ENCODE peak calls at places on chromosomes 16 and 17, in six cellular contexts. N, M, U, E, Y and F are unnamed samples.

GRCh38 chr16:9706217-9706616 is 476.0 kb downstream of the GRIN2A start:
- DNase-seq in N (peak), M (no peak), U (no peak), E (no peak), Y (no peak), F (no peak)

GRCh38 chr16:81703177-81704155 is 75.6 kb upstream of the PLCG2 start:
- DNase-seq in N (peak), M (peak), U (no peak), E (no peak), Y (no peak), F (no peak)

GRCh38 chr16:67013823-67014640 is 14.9 kb upstream of the CBFB start:
- DNase-seq in N (peak), M (peak), U (peak), E (peak), Y (peak), F (peak)

GRCh38 chr17:73305845-73306836 is 5.7 kb downstream of the CDC42EP4 start:
- DNase-seq in N (no peak), M (no peak), U (no peak), E (no peak), Y (no peak), F (no peak)

GRCh38 chr16:23514381-23515152 is 4.3 kb upstream of the GGA2 start:
- DNase-seq in N (no peak), M (no peak), U (no peak), E (no peak), Y (no peak), F (no peak)

GRCh38 chr16:56343661-56344517 is 81.5 kb downstream of the AMFR start:
- DNase-seq in N (no peak), M (no peak), U (no peak), E (no peak), Y (peak), F (no peak)

GRCh38 chr16:85796599-85796998 is 2.7 kb downstream of the EMC8 start:
- DNase-seq in N (no peak), M (no peak), U (no peak), E (no peak), Y (no peak), F (no peak)

GRCh38 chr17:39608601-39609000 is 881 bp upstream of the NEUROD2 start:
- DNase-seq in N (no peak), M (no peak), U (no peak), E (no peak), Y (no peak), F (no peak)

GRCh38 chr16:67666538-67667433 is at the start of the genes C16orf86 and ENKD1:
- DNase-seq in N (peak), M (peak), U (peak), E (peak), Y (peak), F (peak)

GRCh38 chr16:83045790-83046189 is 419.0 kb downstream of the CDH13 start:
- DNase-seq in N (no peak), M (no peak), U (no peak), E (no peak), Y (no peak), F (no peak)

GRCh38 chr17:38341035-38341721 is 2.6 kb downstream of the GPR179 start:
- DNase-seq in N (no peak), M (no peak), U (no peak), E (no peak), Y (peak), F (no peak)

GRCh38 chr17:41532947-41533570 is 5.0 kb upstream of the KRT19 start:
- DNase-seq in N (no peak), M (peak), U (no peak), E (no peak), Y (no peak), F (no peak)

GRCh38 chr17:41613277-41614082 is 913 bp upstream of the KRT16 start:
- DNase-seq in N (no peak), M (no peak), U (no peak), E (no peak), Y (no peak), F (no peak)

GRCh38 chr17:72284806-72285205 is 164.0 kb downstream of the SOX9 start:
- DNase-seq in N (no peak), M (no peak), U (no peak), E (no peak), Y (no peak), F (no peak)

GRCh38 chr16:54554581-54554980 is 268.0 kb upstream of the IRX3 start:
- DNase-seq in N (no peak), M (no peak), U (no peak), E (no peak), Y (no peak), F (no peak)

GRCh38 chr17:40542562-40543411 is 22.5 kb downstream of the CCR7 start:
- DNase-seq in N (peak), M (peak), U (peak), E (peak), Y (peak), F (peak)

GRCh38 chr16:28473714-28474265 is 1.7 kb upstream of the NPIPB7 start:
- DNase-seq in N (no peak), M (no peak), U (no peak), E (peak), Y (no peak), F (no peak)

GRCh38 chr17:67256075-67256732 is 11.2 kb upstream of the HELZ start:
- DNase-seq in N (no peak), M (no peak), U (no peak), E (no peak), Y (no peak), F (no peak)

GRCh38 chr17:42050360-42051012 is at the start of gene C17orf113:
- DNase-seq in N (peak), M (peak), U (peak), E (peak), Y (peak), F (peak)

GRCh38 chr17:78384479-78385175 is 6.2 kb downstream of the PGS1 start:
- DNase-seq in N (no peak), M (no peak), U (no peak), E (no peak), Y (no peak), F (no peak)

GRCh38 chr16:78483124-78483992 is 383.9 kb downstream of the WWOX start:
- DNase-seq in N (no peak), M (no peak), U (no peak), E (no peak), Y (no peak), F (no peak)

GRCh38 chr17:40023590-40024292 is 8.5 kb downstream of the CSF3 start:
- DNase-seq in N (no peak), M (peak), U (no peak), E (no peak), Y (peak), F (no peak)

GRCh38 chr16:11389631-11390565 is 44.6 kb downstream of the RMI2 start:
- DNase-seq in N (no peak), M (no peak), U (no peak), E (no peak), Y (peak), F (no peak)

GRCh38 chr17:83012873-83013778 is 66.3 kb upstream of the METRNL start:
- DNase-seq in N (peak), M (no peak), U (no peak), E (no peak), Y (no peak), F (no peak)

GRCh38 chr17:4003501-4004421 is 39.5 kb upstream of the ATP2A3 start:
- DNase-seq in N (peak), M (no peak), U (no peak), E (no peak), Y (peak), F (no peak)

GRCh38 chr17:18280239-18280638 is 19.8 kb downstream of the MIEF2 start:
- DNase-seq in N (no peak), M (peak), U (no peak), E (no peak), Y (no peak), F (no peak)

GRCh38 chr16:24208710-24209109 is 47.4 kb upstream of the CACNG3 start:
- DNase-seq in N (no peak), M (no peak), U (no peak), E (no peak), Y (no peak), F (no peak)

GRCh38 chr17:71145486-71145885 is 975.3 kb upstream of the SOX9 start:
- DNase-seq in N (peak), M (no peak), U (no peak), E (no peak), Y (no peak), F (no peak)

GRCh38 chr16:70754874-70755600 is 45.9 kb downstream of the VAC14 start:
- DNase-seq in N (no peak), M (no peak), U (no peak), E (no peak), Y (no peak), F (no peak)

GRCh38 chr17:63437287-63438091 is 8.6 kb downstream of the CYB561 start:
- DNase-seq in N (no peak), M (no peak), U (peak), E (no peak), Y (peak), F (no peak)

GRCh38 chr16:25063865-25064264 is 47.7 kb upstream of the LCMT1 start:
- DNase-seq in N (peak), M (no peak), U (no peak), E (no peak), Y (no peak), F (no peak)

GRCh38 chr17:16516594-16517018 is 24.6 kb upstream of the LRRC75A start:
- DNase-seq in N (peak), M (peak), U (no peak), E (no peak), Y (no peak), F (no peak)

GRCh38 chr16:64311241-64311640 is 810.6 kb downstream of the CDH11 start:
- DNase-seq in N (peak), M (no peak), U (no peak), E (no peak), Y (no peak), F (no peak)

GRCh38 chr17:74010903-74011302 is 192.6 kb upstream of the RPL38 start:
- DNase-seq in N (no peak), M (no peak), U (no peak), E (no peak), Y (no peak), F (no peak)

GRCh38 chr17:27479838-27480237 is 23.6 kb downstream of the KSR1 start:
- DNase-seq in N (no peak), M (no peak), U (no peak), E (no peak), Y (no peak), F (no peak)

GRCh38 chr17:27478901-27479531 is 22.8 kb downstream of the KSR1 start:
- DNase-seq in N (no peak), M (no peak), U (no peak), E (no peak), Y (no peak), F (no peak)

GRCh38 chr17:27477971-27478684 is 21.9 kb downstream of the KSR1 start:
- DNase-seq in N (no peak), M (no peak), U (no peak), E (no peak), Y (no peak), F (no peak)

GRCh38 chr17:27480699-27481098 is 24.5 kb downstream of the KSR1 start:
- DNase-seq in N (no peak), M (no peak), U (no peak), E (no peak), Y (no peak), F (no peak)

GRCh38 chr17:27481327-27481726 is 25.1 kb downstream of the KSR1 start:
- DNase-seq in N (no peak), M (no peak), U (no peak), E (peak), Y (no peak), F (peak)
- H3K4me3 ChIP-seq in N (no peak), M (no peak), U (no peak), E (no peak), Y (no peak), F (no peak)

DNA sequence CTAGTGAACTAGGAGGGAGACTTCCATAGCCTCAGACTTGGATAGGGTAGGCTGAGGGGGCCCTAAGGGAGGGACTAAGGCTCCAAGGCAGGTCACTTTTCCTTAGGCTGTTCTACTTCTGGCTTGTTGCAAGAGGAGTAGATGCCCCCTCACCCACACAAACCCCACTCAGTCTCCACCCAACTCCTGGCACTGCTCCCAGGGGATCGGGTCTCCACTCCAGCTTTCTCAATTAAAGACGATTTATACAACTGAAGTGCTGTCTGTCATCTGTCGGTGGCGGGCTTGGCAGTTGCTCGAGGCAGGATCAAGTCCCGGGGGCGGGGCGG is 215 bp upstream of the CHRNB1 start:
- DNase-seq in N (no peak), M (no peak), U (peak), E (no peak), Y (no peak), F (no peak)
- H3K4me3 ChIP-seq in N (no peak), M (peak), U (peak), E (no peak), Y (peak), F (no peak)

GRCh38 chr16:15489016-15489415 is 54.6 kb downstream of the BMERB1 start:
- DNase-seq in N (no peak), M (no peak), U (no peak), E (no peak), Y (no peak), F (no peak)
- H3K4me3 ChIP-seq in N (no peak), M (no peak), U (no peak), E (no peak), Y (no peak), F (no peak)

GRCh38 chr17:56595831-56596740 is 2.6 kb downstream of the NOG start:
- DNase-seq in N (no peak), M (no peak), U (peak), E (no peak), Y (no peak), F (no peak)

GRCh38 chr17:56594528-56595418 is 1.3 kb downstream of the NOG start:
- DNase-seq in N (peak), M (peak), U (peak), E (peak), Y (peak), F (no peak)

GRCh38 chr17:56598471-56598870 is 5.0 kb downstream of the NOG start:
- DNase-seq in N (peak), M (no peak), U (no peak), E (no peak), Y (no peak), F (no peak)

GRCh38 chr17:56597495-56597990 is 4.0 kb downstream of the NOG start:
- DNase-seq in N (peak), M (peak), U (no peak), E (no peak), Y (peak), F (no peak)

DNA sequence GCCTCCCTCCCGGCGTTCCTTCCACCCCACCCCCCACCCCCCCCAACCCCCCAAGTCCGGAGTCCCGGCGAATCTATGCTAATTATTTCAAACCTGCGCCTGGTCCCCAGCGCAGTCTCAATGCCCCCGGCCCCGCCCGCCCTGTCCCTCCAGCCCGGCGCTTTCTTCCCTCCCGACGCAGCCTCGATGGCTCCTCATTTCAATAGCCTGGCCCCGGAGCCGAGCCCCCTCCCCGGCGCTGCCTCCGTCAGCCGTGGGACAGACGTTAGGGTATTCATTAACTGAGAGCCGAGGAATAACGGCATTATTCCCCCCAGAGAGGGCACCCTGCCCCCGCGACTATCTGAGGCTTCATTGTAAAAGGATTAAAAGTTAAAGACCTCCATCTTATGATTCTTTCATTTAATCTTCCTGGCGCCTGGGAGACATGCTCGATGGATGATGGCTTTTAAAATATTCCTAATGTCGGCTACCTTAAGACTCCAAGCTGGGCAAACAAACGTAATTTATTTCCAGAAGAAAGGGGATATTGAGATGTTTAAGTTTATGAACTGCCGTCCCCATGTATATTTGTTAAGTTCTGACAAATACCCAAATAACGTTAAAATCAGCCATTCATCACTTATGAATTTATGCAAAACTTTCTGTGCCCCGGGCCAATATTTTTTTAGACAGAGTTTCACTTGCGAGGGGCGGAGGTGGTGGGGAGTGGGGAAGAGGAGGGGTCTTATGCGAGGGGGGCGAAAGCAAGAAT is 3.4 kb downstream of the NOG start:
- DNase-seq in N (no peak), M (no peak), U (no peak), E (no peak), Y (no peak), F (no peak)
- H3K4me3 ChIP-seq in N (peak), M (peak), U (peak), E (peak), Y (peak), F (peak)